ENCODE peak calls at places on chromosomes 12 and 14, in seven cellular contexts. One of them, this sample, is unnamed.

GRCh38 chr12:96121271-96121711 is 72.9 kb upstream of the ELK3 start:
- DNase-seq in A549: no peak
- DNase-seq in Peyer's patch: no peak
- DNase-seq in IMR-90: peak; percentile 14
- DNase-seq in upper lobe of left lung: no peak
- DNase-seq in tibial nerve: no peak
- DNase-seq in stomach: no peak
- DNase-seq in this sample: peak; percentile 40

GRCh38 chr12:52945389-52946232 is 3.3 kb upstream of the KRT18 start:
- DNase-seq in A549: no peak
- DNase-seq in Peyer's patch: peak; percentile 67
- DNase-seq in IMR-90: peak; percentile 62
- DNase-seq in upper lobe of left lung: peak; percentile 66
- DNase-seq in tibial nerve: no peak
- DNase-seq in stomach: peak; percentile 62
- DNase-seq in this sample: no peak

GRCh38 chr12:65602579-65603295 is 221.5 kb upstream of the HMGA2 start:
- DNase-seq in A549: peak; percentile 87
- DNase-seq in Peyer's patch: peak; percentile 74
- DNase-seq in IMR-90: peak; percentile 97
- DNase-seq in upper lobe of left lung: peak; percentile 81
- DNase-seq in tibial nerve: peak; percentile 62
- DNase-seq in stomach: peak; percentile 75
- DNase-seq in this sample: peak; percentile 76

GRCh38 chr12:12784911-12785814 is at the start of gene APOLD1:
- DNase-seq in A549: no peak
- DNase-seq in Peyer's patch: no peak
- DNase-seq in IMR-90: no peak
- DNase-seq in upper lobe of left lung: no peak
- DNase-seq in tibial nerve: no peak
- DNase-seq in stomach: no peak
- DNase-seq in this sample: peak; percentile 37

GRCh38 chr12:107415066-107415465 is 270.5 kb upstream of the PWP1 start:
- DNase-seq in A549: peak; percentile 63
- DNase-seq in Peyer's patch: no peak
- DNase-seq in IMR-90: peak; percentile 77
- DNase-seq in upper lobe of left lung: no peak
- DNase-seq in tibial nerve: no peak
- DNase-seq in stomach: no peak
- DNase-seq in this sample: no peak

GRCh38 chr14:74579447-74580274 is 32.4 kb downstream of the LTBP2 start:
- DNase-seq in A549: peak; percentile 94
- DNase-seq in Peyer's patch: peak; percentile 36
- DNase-seq in IMR-90: peak; percentile 94
- DNase-seq in upper lobe of left lung: no peak
- DNase-seq in tibial nerve: no peak
- DNase-seq in stomach: no peak
- DNase-seq in this sample: no peak

GRCh38 chr12:89236237-89236636 is 116.1 kb downstream of the DUSP6 start:
- DNase-seq in A549: no peak
- DNase-seq in Peyer's patch: no peak
- DNase-seq in IMR-90: peak; percentile 86
- DNase-seq in upper lobe of left lung: no peak
- DNase-seq in tibial nerve: no peak
- DNase-seq in stomach: no peak
- DNase-seq in this sample: no peak

GRCh38 chr14:67733609-67734008 is 31.9 kb downstream of the RDH12 start:
- DNase-seq in A549: no peak
- DNase-seq in Peyer's patch: no peak
- DNase-seq in IMR-90: no peak
- DNase-seq in upper lobe of left lung: no peak
- DNase-seq in tibial nerve: no peak
- DNase-seq in stomach: no peak
- DNase-seq in this sample: peak; percentile 43

GRCh38 chr12:66066071-66066928 is 64.2 kb downstream of the LLPH start:
- DNase-seq in A549: no peak
- DNase-seq in Peyer's patch: no peak
- DNase-seq in IMR-90: peak; percentile 76
- DNase-seq in upper lobe of left lung: no peak
- DNase-seq in tibial nerve: no peak
- DNase-seq in stomach: no peak
- DNase-seq in this sample: no peak

GRCh38 chr14:74976264-74977113 is 21.1 kb upstream of the PGF start:
- DNase-seq in A549: no peak
- DNase-seq in Peyer's patch: no peak
- DNase-seq in IMR-90: no peak
- DNase-seq in upper lobe of left lung: no peak
- DNase-seq in tibial nerve: no peak
- DNase-seq in stomach: no peak
- DNase-seq in this sample: no peak

GRCh38 chr12:27525373-27525772 is 1.4 kb downstream of the PPFIBP1 start:
- DNase-seq in A549: peak; percentile 44
- DNase-seq in Peyer's patch: no peak
- DNase-seq in IMR-90: peak; percentile 81
- DNase-seq in upper lobe of left lung: no peak
- DNase-seq in tibial nerve: no peak
- DNase-seq in stomach: no peak
- DNase-seq in this sample: no peak

GRCh38 chr12:81229718-81230117 is 151.8 kb downstream of the ACSS3 start:
- DNase-seq in A549: no peak
- DNase-seq in Peyer's patch: no peak
- DNase-seq in IMR-90: no peak
- DNase-seq in upper lobe of left lung: no peak
- DNase-seq in tibial nerve: no peak
- DNase-seq in stomach: no peak
- DNase-seq in this sample: no peak

GRCh38 chr12:76633415-76633814 is 73.8 kb upstream of the OSBPL8 start:
- DNase-seq in A549: no peak
- DNase-seq in Peyer's patch: no peak
- DNase-seq in IMR-90: no peak
- DNase-seq in upper lobe of left lung: no peak
- DNase-seq in tibial nerve: no peak
- DNase-seq in stomach: no peak
- DNase-seq in this sample: no peak

GRCh38 chr12:6539276-6540134 is 5.2 kb downstream of the GAPDH start:
- DNase-seq in A549: peak; percentile 41
- DNase-seq in Peyer's patch: peak; percentile 70
- DNase-seq in IMR-90: peak; percentile 38
- DNase-seq in upper lobe of left lung: no peak
- DNase-seq in tibial nerve: no peak
- DNase-seq in stomach: no peak
- DNase-seq in this sample: no peak

GRCh38 chr14:77459072-77459723 is 1.3 kb downstream of the AHSA1 start:
- DNase-seq in A549: peak; percentile 67
- DNase-seq in Peyer's patch: no peak
- DNase-seq in IMR-90: peak; percentile 77
- DNase-seq in upper lobe of left lung: peak; percentile 65
- DNase-seq in tibial nerve: peak; percentile 60
- DNase-seq in stomach: peak; percentile 66
- DNase-seq in this sample: no peak

GRCh38 chr14:30610719-30611388 is 11.3 kb upstream of the SCFD1 start:
- DNase-seq in A549: peak; percentile 13
- DNase-seq in Peyer's patch: no peak
- DNase-seq in IMR-90: peak; percentile 81
- DNase-seq in upper lobe of left lung: peak; percentile 72
- DNase-seq in tibial nerve: no peak
- DNase-seq in stomach: peak; percentile 60
- DNase-seq in this sample: peak; percentile 49

DNA sequence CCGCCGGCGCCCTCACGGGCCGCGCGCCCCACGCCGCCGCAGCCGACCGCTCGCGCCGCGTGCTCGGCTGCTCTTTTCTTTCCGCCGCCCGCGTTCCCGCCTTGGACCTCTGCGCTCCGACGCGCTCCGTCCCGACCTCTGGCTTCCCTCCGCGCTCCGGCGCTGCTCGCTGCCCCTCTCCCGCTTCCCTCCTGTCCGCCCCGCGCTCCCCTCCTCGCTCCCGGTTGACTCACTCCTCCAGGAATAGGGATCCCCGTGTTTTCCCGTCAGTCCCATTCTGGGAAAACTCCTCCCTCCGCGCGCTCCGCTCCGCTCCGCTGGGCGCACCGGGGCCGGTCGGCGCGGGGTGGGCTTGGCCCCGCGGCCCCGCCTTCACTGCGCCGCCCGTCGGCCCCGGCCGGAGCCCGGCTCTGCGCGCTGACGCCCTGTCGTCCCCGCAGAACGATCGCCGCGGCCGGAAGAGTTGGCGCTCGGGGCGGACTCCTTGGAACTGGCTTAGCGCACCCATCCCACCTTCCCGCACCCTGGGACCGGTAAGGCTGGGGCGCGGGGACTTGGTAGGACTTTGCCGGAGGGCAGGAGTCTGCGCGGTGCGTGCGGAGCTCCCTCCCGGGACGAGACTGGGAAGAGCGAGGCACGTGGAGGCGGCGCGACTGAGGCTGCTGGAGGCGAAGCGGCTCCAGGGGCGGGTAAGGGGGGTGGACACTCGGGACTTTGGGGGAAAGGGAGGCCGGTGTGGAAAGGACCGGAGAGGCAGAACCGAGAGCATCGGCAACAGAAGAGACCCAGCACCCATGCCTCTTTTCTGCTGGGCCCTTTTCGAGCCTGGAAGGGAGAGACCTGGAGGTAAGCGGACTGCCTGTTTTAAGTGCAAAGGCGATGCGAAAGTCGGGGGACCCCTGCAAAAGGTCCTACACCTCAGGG is 573 bp downstream of the TEAD4 start:
- DNase-seq in A549: peak; percentile 68
- DNase-seq in Peyer's patch: peak; percentile 65
- DNase-seq in IMR-90: peak; percentile 60
- DNase-seq in upper lobe of left lung: peak; percentile 35
- DNase-seq in tibial nerve: no peak
- DNase-seq in stomach: peak; percentile 30
- DNase-seq in this sample: peak; percentile 89
- TF ChIP-seq CTCF in A549: no peak
- TF ChIP-seq CTCF in Peyer's patch: no peak
- TF ChIP-seq CTCF in IMR-90: no peak
- TF ChIP-seq CTCF in upper lobe of left lung: no peak
- TF ChIP-seq CTCF in tibial nerve: no peak
- TF ChIP-seq CTCF in stomach: no peak
- TF ChIP-seq CTCF in this sample: no peak

DNA sequence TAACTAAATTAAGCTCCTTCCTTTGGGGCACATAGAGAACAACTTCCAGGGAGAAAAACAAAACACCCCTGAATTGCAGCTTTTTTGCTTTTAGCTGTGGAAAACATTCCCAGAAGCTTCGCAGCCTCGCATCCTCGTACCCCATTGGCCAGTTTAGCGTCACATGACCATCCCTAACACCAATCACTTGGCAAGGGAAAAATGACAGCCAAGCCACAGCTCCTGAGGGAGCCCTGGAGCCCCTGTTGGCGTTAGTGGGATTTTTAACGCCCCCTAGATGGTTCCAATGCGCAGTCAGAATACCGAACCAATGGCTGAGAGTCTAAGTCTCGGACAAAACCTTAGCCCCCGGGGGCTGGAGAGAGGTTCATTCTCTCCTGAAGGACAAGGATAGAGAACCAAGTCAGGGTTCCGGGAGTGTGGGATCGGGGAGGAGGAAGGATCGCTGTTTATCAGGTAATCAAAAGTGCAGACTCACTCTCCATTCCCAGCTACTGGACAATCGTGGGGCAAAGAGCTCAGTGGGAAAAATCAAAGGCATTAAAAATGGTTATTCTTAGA is 135.6 kb upstream of the HIF1A start:
- DNase-seq in A549: peak; percentile 98
- DNase-seq in Peyer's patch: peak; percentile 78
- DNase-seq in IMR-90: no peak
- DNase-seq in upper lobe of left lung: no peak
- DNase-seq in tibial nerve: no peak
- DNase-seq in stomach: no peak
- DNase-seq in this sample: no peak
- TF ChIP-seq POLR2A in A549: peak; percentile 39
- TF ChIP-seq POLR2A in Peyer's patch: no peak
- TF ChIP-seq POLR2A in IMR-90: no peak
- TF ChIP-seq POLR2A in upper lobe of left lung: no peak
- TF ChIP-seq POLR2A in tibial nerve: no peak
- TF ChIP-seq POLR2A in stomach: no peak
- TF ChIP-seq POLR2A in this sample: no peak

GRCh38 chr14:91417134-91417982 is at the start of gene CCDC88C:
- DNase-seq in A549: peak; percentile 66
- DNase-seq in Peyer's patch: peak; percentile 90
- DNase-seq in IMR-90: no peak
- DNase-seq in upper lobe of left lung: peak; percentile 83
- DNase-seq in tibial nerve: no peak
- DNase-seq in stomach: peak; percentile 82
- DNase-seq in this sample: peak; percentile 93

GRCh38 chr14:91417983-91418386 is 365 bp upstream of the CCDC88C start:
- DNase-seq in A549: peak; percentile 41
- DNase-seq in Peyer's patch: no peak
- DNase-seq in IMR-90: no peak
- DNase-seq in upper lobe of left lung: no peak
- DNase-seq in tibial nerve: no peak
- DNase-seq in stomach: peak; percentile 61
- DNase-seq in this sample: peak; percentile 86

GRCh38 chr14:91418387-91419043 is 895 bp upstream of the CCDC88C start:
- DNase-seq in A549: peak; percentile 52
- DNase-seq in Peyer's patch: peak; percentile 85
- DNase-seq in IMR-90: peak; percentile 17
- DNase-seq in upper lobe of left lung: peak; percentile 78
- DNase-seq in tibial nerve: peak; percentile 31
- DNase-seq in stomach: peak; percentile 79
- DNase-seq in this sample: peak; percentile 51

GRCh38 chr14:91419451-91419850 is 1.8 kb upstream of the CCDC88C start:
- DNase-seq in A549: no peak
- DNase-seq in Peyer's patch: no peak
- DNase-seq in IMR-90: no peak
- DNase-seq in upper lobe of left lung: no peak
- DNase-seq in tibial nerve: no peak
- DNase-seq in stomach: no peak
- DNase-seq in this sample: no peak

DNA sequence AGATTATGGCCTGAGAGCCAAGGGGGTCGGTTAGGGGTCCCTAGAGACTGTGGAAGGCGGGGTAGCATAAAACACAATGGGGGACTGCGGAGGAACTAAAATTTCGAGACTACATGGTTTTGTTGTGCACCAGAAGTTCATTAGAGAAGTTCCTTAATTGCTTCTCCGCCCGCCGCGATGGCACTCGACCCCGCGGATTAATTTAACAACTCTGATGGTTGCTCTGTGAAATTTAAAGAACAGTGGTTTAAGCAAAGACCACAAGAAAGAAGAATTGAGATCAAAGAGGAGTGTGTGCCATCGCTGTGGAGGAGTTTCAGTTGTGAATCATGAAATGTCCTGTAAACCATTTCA is 1.4 kb upstream of the CCDC88C start:
- DNase-seq in A549: no peak
- DNase-seq in Peyer's patch: no peak
- DNase-seq in IMR-90: no peak
- DNase-seq in upper lobe of left lung: no peak
- DNase-seq in tibial nerve: no peak
- DNase-seq in stomach: peak; percentile 24
- DNase-seq in this sample: no peak
- TF ChIP-seq CTCF in A549: no peak
- TF ChIP-seq CTCF in Peyer's patch: no peak
- TF ChIP-seq CTCF in IMR-90: no peak
- TF ChIP-seq CTCF in upper lobe of left lung: no peak
- TF ChIP-seq CTCF in tibial nerve: no peak
- TF ChIP-seq CTCF in stomach: no peak
- TF ChIP-seq CTCF in this sample: no peak

DNA sequence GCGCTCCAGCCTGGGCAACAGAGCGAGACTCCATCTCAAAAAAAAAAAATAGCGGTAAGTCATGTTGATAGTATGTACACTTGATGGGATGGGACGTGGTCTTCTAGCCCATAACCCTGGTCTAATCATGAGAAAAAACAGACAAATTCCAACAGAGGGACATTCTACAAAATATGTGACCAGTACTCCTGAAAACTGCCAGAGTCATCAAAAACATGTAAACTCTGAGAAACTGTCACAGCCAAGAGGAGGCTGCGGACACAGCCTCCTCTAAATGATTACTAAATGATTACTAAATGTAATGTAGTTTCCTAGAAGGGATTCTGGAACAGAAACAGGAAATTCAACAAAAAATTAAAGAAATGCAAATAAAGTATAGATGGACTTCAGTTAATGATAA is 20.9 kb downstream of the CDKL1 start:
- DNase-seq in A549: no peak
- DNase-seq in Peyer's patch: no peak
- DNase-seq in IMR-90: no peak
- DNase-seq in upper lobe of left lung: no peak
- DNase-seq in tibial nerve: no peak
- DNase-seq in stomach: no peak
- DNase-seq in this sample: no peak
- TF ChIP-seq POLR2A in A549: no peak
- TF ChIP-seq POLR2A in Peyer's patch: no peak
- TF ChIP-seq POLR2A in IMR-90: no peak
- TF ChIP-seq POLR2A in upper lobe of left lung: no peak
- TF ChIP-seq POLR2A in tibial nerve: no peak
- TF ChIP-seq POLR2A in stomach: no peak
- TF ChIP-seq POLR2A in this sample: no peak

This sample was measured in lower leg skin.